ENCODE peak calls at places on chromosomes 3 and 15, in seven cellular contexts. J is AML-193; N is stimulated activated CD4-positive, alpha-beta T cell treated with anti-CD3 and anti-CD28 coated beads, Interleukin-2, amount 100 ng/mL, for 48 hours; E is AG09319; U is amniotic stem cell; Y is T-helper 17 cell; A is right cardiac atrium. Q is an unnamed sample.

GRCh38 chr3:33526787-33527186 is 86.6 kb upstream of the UBP1 start:
- DNase-seq in J (no peak), N (no peak), E (no peak), U (no peak), Y (no peak), A (no peak), Q (no peak)

GRCh38 chr3:132145833-132146232 is 111.0 kb upstream of the CPNE4 start:
- DNase-seq in J (no peak), N (no peak), E (no peak), U (no peak), Y (no peak), A (no peak), Q (no peak)

GRCh38 chr3:151410891-151411559 is 26.5 kb upstream of the P2RY12 start:
- DNase-seq in J (no peak), N (no peak), E (no peak), U (no peak), Y (no peak), A (no peak), Q (no peak)

GRCh38 chr15:100032358-100033080 is 299.3 kb upstream of the LYSMD4 start:
- DNase-seq in J (no peak), N (no peak), E (no peak), U (no peak), Y (no peak), A (no peak), Q (no peak)

GRCh38 chr15:70494861-70495571 is 268.3 kb downstream of the UACA start:
- DNase-seq in J (no peak), N (no peak), E (peak), U (peak), Y (no peak), A (no peak), Q (peak)

GRCh38 chr15:78404125-78404524 is 33.9 kb upstream of the IREB2 start:
- DNase-seq in J (no peak), N (no peak), E (no peak), U (no peak), Y (no peak), A (no peak), Q (no peak)

GRCh38 chr15:63968122-63968524 is 78.2 kb downstream of the DAPK2 start:
- DNase-seq in J (no peak), N (no peak), E (no peak), U (no peak), Y (no peak), A (no peak), Q (no peak)

GRCh38 chr15:50315814-50316630 is 39.0 kb downstream of the GABPB1 start:
- DNase-seq in J (peak), N (no peak), E (peak), U (peak), Y (no peak), A (no peak), Q (peak)

GRCh38 chr15:31458591-31458990 is 132.0 kb downstream of the KLF13 start:
- DNase-seq in J (no peak), N (no peak), E (no peak), U (no peak), Y (no peak), A (no peak), Q (no peak)

GRCh38 chr15:75129788-75130187 is 71.9 kb upstream of the C15orf39 start:
- DNase-seq in J (no peak), N (no peak), E (no peak), U (no peak), Y (no peak), A (no peak), Q (no peak)

GRCh38 chr3:29429055-29429454 is 148.2 kb downstream of the RBMS3 start:
- DNase-seq in J (no peak), N (no peak), E (no peak), U (no peak), Y (no peak), A (no peak), Q (no peak)

GRCh38 chr3:52388348-52388821 is 56.5 kb downstream of the SEMA3G start:
- DNase-seq in J (no peak), N (no peak), E (no peak), U (no peak), Y (no peak), A (no peak), Q (no peak)

GRCh38 chr15:52103217-52104207 is 9.1 kb downstream of the BCL2L10 start:
- DNase-seq in J (no peak), N (no peak), E (no peak), U (peak), Y (no peak), A (peak), Q (peak)

GRCh38 chr3:51897391-51897790 is 5.8 kb downstream of the IQCF1 start:
- DNase-seq in J (no peak), N (no peak), E (no peak), U (no peak), Y (no peak), A (no peak), Q (no peak)

GRCh38 chr15:28944696-28945300 is 59.0 kb downstream of the APBA2 start:
- DNase-seq in J (no peak), N (no peak), E (no peak), U (no peak), Y (no peak), A (no peak), Q (no peak)

GRCh38 chr3:53890726-53891499 is 746 bp downstream of the SELENOK start:
- DNase-seq in J (peak), N (peak), E (no peak), U (no peak), Y (peak), A (no peak), Q (peak)

GRCh38 chr15:71115567-71116351 is 488 bp downstream of the THSD4 start:
- DNase-seq in J (no peak), N (no peak), E (no peak), U (peak), Y (no peak), A (peak), Q (peak)

GRCh38 chr15:59170295-59170881 is 36.3 kb upstream of the LDHAL6B start:
- DNase-seq in J (no peak), N (no peak), E (peak), U (no peak), Y (no peak), A (peak), Q (peak)

GRCh38 chr3:132284006-132284405 is 33.2 kb upstream of the ACP3 start:
- DNase-seq in J (no peak), N (no peak), E (no peak), U (no peak), Y (no peak), A (no peak), Q (no peak)

GRCh38 chr3:10198761-10199688 is 34.3 kb downstream of the IRAK2 start:
- DNase-seq in J (peak), N (peak), E (no peak), U (no peak), Y (peak), A (peak), Q (no peak)

GRCh38 chr15:51311510-51311909 is 26.9 kb downstream of the CYP19A1 start:
- DNase-seq in J (no peak), N (no peak), E (no peak), U (no peak), Y (no peak), A (no peak), Q (no peak)

GRCh38 chr15:94174399-94174802 is 57.0 kb upstream of the MCTP2 start:
- DNase-seq in J (peak), N (no peak), E (peak), U (no peak), Y (no peak), A (no peak), Q (no peak)

GRCh38 chr3:129665024-129665768 is 58.7 kb upstream of the PLXND1 start:
- DNase-seq in J (no peak), N (no peak), E (no peak), U (no peak), Y (no peak), A (no peak), Q (no peak)

GRCh38 chr3:25455316-25456232 is 27.5 kb downstream of the RARB start:
- DNase-seq in J (no peak), N (no peak), E (no peak), U (peak), Y (no peak), A (peak), Q (no peak)

GRCh38 chr3:188817920-188818239 is 353.9 kb upstream of the TPRG1 start:
- DNase-seq in J (peak), N (no peak), E (no peak), U (no peak), Y (no peak), A (no peak), Q (no peak)

GRCh38 chr3:56884387-56884786 is 82.6 kb upstream of the ARHGEF3 start:
- DNase-seq in J (no peak), N (no peak), E (no peak), U (no peak), Y (no peak), A (no peak), Q (no peak)

GRCh38 chr15:85037617-85038016 is 56.0 kb downstream of the PDE8A start:
- DNase-seq in J (peak), N (no peak), E (no peak), U (no peak), Y (no peak), A (no peak), Q (no peak)

GRCh38 chr3:171028025-171028778 is 1.7 kb upstream of the SLC2A2 start:
- DNase-seq in J (no peak), N (peak), E (peak), U (peak), Y (no peak), A (peak), Q (peak)

GRCh38 chr3:180680097-180680430 is 775 bp upstream of the CCDC39 start:
- DNase-seq in J (no peak), N (no peak), E (no peak), U (no peak), Y (no peak), A (no peak), Q (peak)

GRCh38 chr3:169152319-169152718 is 511.2 kb downstream of the MECOM start:
- DNase-seq in J (no peak), N (no peak), E (no peak), U (no peak), Y (no peak), A (no peak), Q (no peak)

GRCh38 chr3:78880588-78881461 is 887.0 kb downstream of the ROBO1 start:
- DNase-seq in J (no peak), N (no peak), E (no peak), U (no peak), Y (no peak), A (no peak), Q (no peak)

GRCh38 chr15:73015493-73015892 is 36.8 kb upstream of the NEO1 start:
- DNase-seq in J (no peak), N (no peak), E (no peak), U (no peak), Y (no peak), A (no peak), Q (no peak)

GRCh38 chr3:65126527-65127440 is 439.0 kb upstream of the ADAMTS9 start:
- DNase-seq in J (no peak), N (no peak), E (peak), U (no peak), Y (no peak), A (no peak), Q (no peak)

GRCh38 chr3:120093119-120093922 is 926 bp downstream of the GSK3B start:
- DNase-seq in J (peak), N (peak), E (peak), U (no peak), Y (no peak), A (no peak), Q (peak)

GRCh38 chr15:64683378-64683777 is 92.0 kb downstream of the RBPMS2 start:
- DNase-seq in J (no peak), N (no peak), E (no peak), U (no peak), Y (no peak), A (no peak), Q (no peak)

GRCh38 chr3:49313902-49314676 is 25.8 kb downstream of the USP4 start:
- DNase-seq in J (no peak), N (no peak), E (no peak), U (no peak), Y (no peak), A (no peak), Q (no peak)

GRCh38 chr15:35925634-35926380 is 379.8 kb upstream of the DPH6 start:
- DNase-seq in J (no peak), N (no peak), E (no peak), U (no peak), Y (no peak), A (no peak), Q (peak)

GRCh38 chr3:131688370-131688769 is 185.6 kb upstream of the MRPL3 start:
- DNase-seq in J (no peak), N (no peak), E (no peak), U (no peak), Y (no peak), A (no peak), Q (no peak)

GRCh38 chr3:100089802-100090668 is 24.3 kb downstream of the FILIP1L start:
- DNase-seq in J (peak), N (no peak), E (no peak), U (peak), Y (no peak), A (no peak), Q (peak)

GRCh38 chr3:177928156-177928555 is 608.1 kb upstream of the KCNMB2 start:
- DNase-seq in J (no peak), N (no peak), E (no peak), U (no peak), Y (no peak), A (no peak), Q (peak)

Q was measured in DMS53.